ENCODE peak calls at places on chromosomes 3 and 15, in eight cellular contexts. One of them, this sample, is unnamed.

GRCh38 chr3:52153389-52154096 is 680 bp downstream of the POC1A start:
- DNase-seq in HL-60: peak
- DNase-seq in K562: peak
- DNase-seq in A549: peak
- DNase-seq in HCT116: peak
- DNase-seq in SK-N-SH: peak
- DNase-seq in GM12878: no peak
- DNase-seq in Panc1: no peak
- DNase-seq in this sample: peak

GRCh38 chr3:10808130-10808735 is 7.8 kb upstream of the SLC6A11 start:
- DNase-seq in GM12878: no peak
- DNase-seq in K562: no peak
- DNase-seq in HL-60: no peak
- DNase-seq in HCT116: no peak
- DNase-seq in SK-N-SH: no peak
- DNase-seq in Panc1: no peak
- DNase-seq in A549: no peak
- DNase-seq in this sample: no peak

GRCh38 chr3:72041531-72041930 is 256.6 kb upstream of the PROK2 start:
- DNase-seq in K562: no peak
- DNase-seq in Panc1: no peak
- DNase-seq in HL-60: no peak
- DNase-seq in HCT116: no peak
- DNase-seq in GM12878: no peak
- DNase-seq in A549: no peak
- DNase-seq in SK-N-SH: no peak
- DNase-seq in this sample: no peak

GRCh38 chr3:12165909-12166308 is 7.2 kb upstream of the TIMP4 start:
- DNase-seq in GM12878: no peak
- DNase-seq in SK-N-SH: no peak
- DNase-seq in Panc1: no peak
- DNase-seq in HL-60: no peak
- DNase-seq in K562: no peak
- DNase-seq in HCT116: no peak
- DNase-seq in A549: no peak
- DNase-seq in this sample: no peak

GRCh38 chr3:52487788-52488691 is 7.1 kb upstream of the STAB1 start:
- DNase-seq in HCT116: no peak
- DNase-seq in SK-N-SH: no peak
- DNase-seq in K562: no peak
- DNase-seq in A549: no peak
- DNase-seq in HL-60: no peak
- DNase-seq in Panc1: no peak
- DNase-seq in GM12878: no peak
- DNase-seq in this sample: no peak

GRCh38 chr3:66435988-66436387 is 64.8 kb downstream of the LRIG1 start:
- DNase-seq in GM12878: no peak
- DNase-seq in HCT116: no peak
- DNase-seq in A549: no peak
- DNase-seq in SK-N-SH: no peak
- DNase-seq in K562: no peak
- DNase-seq in Panc1: no peak
- DNase-seq in HL-60: no peak
- DNase-seq in this sample: no peak

GRCh38 chr15:48675436-48675835 is 29.9 kb upstream of the FBN1 start:
- DNase-seq in HCT116: no peak
- DNase-seq in Panc1: no peak
- DNase-seq in K562: no peak
- DNase-seq in SK-N-SH: no peak
- DNase-seq in HL-60: no peak
- DNase-seq in GM12878: no peak
- DNase-seq in A549: no peak
- DNase-seq in this sample: no peak

GRCh38 chr3:187989458-187990153 is 164.4 kb upstream of the LPP start:
- DNase-seq in SK-N-SH: no peak
- DNase-seq in A549: no peak
- DNase-seq in HL-60: no peak
- DNase-seq in GM12878: no peak
- DNase-seq in HCT116: no peak
- DNase-seq in Panc1: no peak
- DNase-seq in K562: no peak
- DNase-seq in this sample: peak

GRCh38 chr3:45367451-45367850 is 20.9 kb upstream of the LARS2 start:
- DNase-seq in Panc1: no peak
- DNase-seq in GM12878: no peak
- DNase-seq in HCT116: peak
- DNase-seq in A549: no peak
- DNase-seq in SK-N-SH: no peak
- DNase-seq in K562: no peak
- DNase-seq in HL-60: no peak
- DNase-seq in this sample: no peak

GRCh38 chr3:175659951-175660350 is 800.8 kb downstream of the NAALADL2 start:
- DNase-seq in Panc1: no peak
- DNase-seq in SK-N-SH: no peak
- DNase-seq in A549: no peak
- DNase-seq in K562: no peak
- DNase-seq in HCT116: no peak
- DNase-seq in HL-60: no peak
- DNase-seq in GM12878: no peak
- DNase-seq in this sample: no peak

DNA sequence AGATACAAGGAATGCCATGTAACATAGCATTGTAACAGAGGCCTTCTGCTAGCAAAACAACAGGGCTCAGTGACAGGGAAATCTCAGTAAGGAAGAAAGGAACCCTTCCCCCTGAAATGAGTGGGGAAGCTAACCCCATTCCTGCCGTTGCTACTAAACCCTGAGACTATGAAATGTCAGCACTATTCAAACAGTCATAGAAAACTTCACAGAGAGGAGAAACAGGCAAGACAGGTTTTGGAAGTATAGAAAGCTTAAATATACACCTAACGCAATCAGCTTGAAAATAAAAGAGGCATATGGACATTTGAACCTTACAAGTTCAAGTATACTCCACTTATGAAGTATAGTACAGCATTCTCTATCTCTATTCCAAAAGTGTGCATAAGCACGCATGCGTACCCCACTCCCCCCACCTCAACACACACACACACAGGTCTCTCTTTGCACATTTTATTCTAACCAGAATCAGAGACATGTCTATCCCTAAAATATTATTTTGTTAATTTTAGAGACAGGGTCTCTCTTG is 17.6 kb upstream of the FRMD4B start:
- DNase-seq in HCT116: no peak
- DNase-seq in GM12878: no peak
- DNase-seq in SK-N-SH: no peak
- DNase-seq in K562: no peak
- DNase-seq in Panc1: no peak
- DNase-seq in A549: no peak
- DNase-seq in HL-60: no peak
- DNase-seq in this sample: no peak
- TF ChIP-seq REST in HCT116: no peak
- TF ChIP-seq REST in GM12878: no peak
- TF ChIP-seq REST in SK-N-SH: no peak
- TF ChIP-seq REST in K562: no peak
- TF ChIP-seq REST in Panc1: no peak
- TF ChIP-seq REST in A549: no peak
- TF ChIP-seq REST in HL-60: no peak
- TF ChIP-seq REST in this sample: no peak

GRCh38 chr3:186046838-186047237 is 62.1 kb downstream of the ETV5 start:
- DNase-seq in HL-60: no peak
- DNase-seq in K562: no peak
- DNase-seq in HCT116: no peak
- DNase-seq in A549: no peak
- DNase-seq in SK-N-SH: no peak
- DNase-seq in Panc1: no peak
- DNase-seq in GM12878: no peak
- DNase-seq in this sample: no peak
- TF ChIP-seq REST in HL-60: no peak
- TF ChIP-seq REST in K562: no peak
- TF ChIP-seq REST in HCT116: no peak
- TF ChIP-seq REST in A549: no peak
- TF ChIP-seq REST in SK-N-SH: no peak
- TF ChIP-seq REST in Panc1: no peak
- TF ChIP-seq REST in GM12878: no peak
- TF ChIP-seq REST in this sample: no peak

GRCh38 chr15:60933914-60934885 is 294.9 kb downstream of the RORA start:
- DNase-seq in A549: no peak
- DNase-seq in K562: no peak
- DNase-seq in HL-60: no peak
- DNase-seq in Panc1: no peak
- DNase-seq in GM12878: no peak
- DNase-seq in HCT116: no peak
- DNase-seq in SK-N-SH: no peak
- DNase-seq in this sample: no peak

GRCh38 chr15:60935130-60935529 is 294.0 kb downstream of the RORA start:
- DNase-seq in Panc1: no peak
- DNase-seq in HL-60: no peak
- DNase-seq in SK-N-SH: no peak
- DNase-seq in K562: no peak
- DNase-seq in GM12878: no peak
- DNase-seq in A549: no peak
- DNase-seq in HCT116: no peak
- DNase-seq in this sample: no peak

GRCh38 chr15:60928987-60929386 is 300.1 kb downstream of the RORA start:
- DNase-seq in SK-N-SH: no peak
- DNase-seq in Panc1: no peak
- DNase-seq in GM12878: no peak
- DNase-seq in A549: no peak
- DNase-seq in K562: no peak
- DNase-seq in HL-60: no peak
- DNase-seq in HCT116: no peak
- DNase-seq in this sample: no peak

GRCh38 chr15:60936186-60936585 is 292.9 kb downstream of the RORA start:
- DNase-seq in GM12878: no peak
- DNase-seq in A549: no peak
- DNase-seq in K562: no peak
- DNase-seq in HL-60: no peak
- DNase-seq in Panc1: no peak
- DNase-seq in HCT116: no peak
- DNase-seq in SK-N-SH: no peak
- DNase-seq in this sample: no peak

DNA sequence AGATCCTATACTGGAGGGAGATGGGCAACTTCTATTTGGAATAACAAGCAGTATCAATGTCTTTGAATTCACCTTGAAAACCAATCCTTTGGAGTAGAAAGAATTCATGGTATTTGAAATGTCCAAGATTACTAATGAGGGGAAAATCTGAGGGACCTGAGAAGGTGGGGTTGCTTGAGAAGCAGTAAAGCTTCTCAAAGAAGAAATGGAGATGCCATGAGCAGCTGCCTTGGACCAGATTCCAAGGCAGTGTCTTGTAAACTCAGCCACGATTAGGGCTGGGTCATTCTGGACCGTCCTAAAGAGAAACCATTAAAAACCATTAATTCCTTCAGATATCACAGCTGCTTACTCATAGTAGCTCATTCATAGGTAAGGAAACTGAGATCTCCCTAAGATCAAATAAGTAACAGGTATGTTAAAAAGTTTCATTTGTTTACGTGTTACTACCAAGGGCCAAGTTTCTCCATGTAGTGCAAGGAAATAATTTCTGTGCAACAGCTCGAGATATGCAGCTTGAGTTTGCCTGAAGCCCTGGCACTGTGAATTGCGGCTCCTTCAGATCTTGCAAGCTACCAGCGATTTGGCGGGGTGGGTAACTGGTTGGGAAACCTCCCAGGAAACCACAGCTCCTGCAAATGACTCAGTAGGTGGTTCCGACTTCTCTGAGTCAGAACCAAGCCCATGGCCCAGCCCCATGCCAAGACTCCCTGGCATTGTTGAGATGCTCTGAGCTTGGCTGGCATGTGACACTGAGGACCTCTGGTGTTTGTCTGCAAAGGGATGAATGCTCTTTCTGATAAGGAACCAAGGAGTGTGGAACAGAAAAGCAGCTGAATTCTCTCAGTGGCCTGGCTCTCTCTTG is 296.8 kb downstream of the RORA start:
- DNase-seq in HCT116: peak
- DNase-seq in Panc1: no peak
- DNase-seq in SK-N-SH: no peak
- DNase-seq in GM12878: no peak
- DNase-seq in HL-60: no peak
- DNase-seq in A549: peak
- DNase-seq in K562: no peak
- DNase-seq in this sample: peak
- TF ChIP-seq REST in HCT116: no peak
- TF ChIP-seq REST in Panc1: no peak
- TF ChIP-seq REST in SK-N-SH: no peak
- TF ChIP-seq REST in GM12878: no peak
- TF ChIP-seq REST in HL-60: no peak
- TF ChIP-seq REST in A549: no peak
- TF ChIP-seq REST in K562: no peak
- TF ChIP-seq REST in this sample: no peak

DNA sequence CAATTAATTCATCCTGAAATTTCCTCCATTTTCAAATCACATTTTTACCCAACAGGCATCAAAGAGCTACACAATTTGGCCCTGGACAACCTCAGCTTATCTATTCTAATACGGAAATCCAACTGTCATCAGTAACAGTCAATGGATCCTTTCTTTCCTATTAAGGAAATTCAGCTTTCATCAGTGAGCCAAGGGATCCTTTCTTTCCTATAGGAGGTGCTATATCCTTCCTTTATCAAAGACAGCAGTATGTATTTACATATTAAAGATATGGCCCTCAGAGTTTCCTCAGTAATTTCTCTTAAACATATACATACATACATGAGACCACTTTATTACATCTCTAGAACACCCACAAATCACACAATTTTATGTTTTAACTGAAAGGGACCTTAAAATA is 10.1 kb downstream of the DHX36 start:
- DNase-seq in A549: no peak
- DNase-seq in Panc1: no peak
- DNase-seq in K562: no peak
- DNase-seq in HCT116: no peak
- DNase-seq in GM12878: no peak
- DNase-seq in HL-60: no peak
- DNase-seq in SK-N-SH: no peak
- DNase-seq in this sample: peak
- TF ChIP-seq REST in A549: no peak
- TF ChIP-seq REST in Panc1: no peak
- TF ChIP-seq REST in K562: no peak
- TF ChIP-seq REST in HCT116: no peak
- TF ChIP-seq REST in GM12878: no peak
- TF ChIP-seq REST in HL-60: no peak
- TF ChIP-seq REST in SK-N-SH: no peak
- TF ChIP-seq REST in this sample: no peak

This sample was measured in GM23338.